ENCODE peak calls at places on chromosomes 11 and 22, in seven cellular contexts. One of them, this sample, is unnamed.

GRCh38 chr11:102115557-102115956 is 5.3 kb downstream of the YAP1 start:
- DNase-seq in dorsolateral prefrontal cortex: no peak
- DNase-seq in heart right ventricle: no peak
- DNase-seq in kidney: no peak
- DNase-seq in colonic mucosa: peak; percentile 42
- DNase-seq in thyroid gland: no peak
- DNase-seq in left ventricle myocardium inferior: no peak
- DNase-seq in this sample: peak; percentile 82

GRCh38 chr11:67489203-67489859 is 6.5 kb downstream of the AIP start:
- DNase-seq in dorsolateral prefrontal cortex: no peak
- DNase-seq in heart right ventricle: no peak
- DNase-seq in kidney: peak; percentile 76
- DNase-seq in colonic mucosa: peak; percentile 41
- DNase-seq in thyroid gland: no peak
- DNase-seq in left ventricle myocardium inferior: no peak
- DNase-seq in this sample: no peak

GRCh38 chr22:36191106-36191836 is 10.3 kb downstream of the APOL4 start:
- DNase-seq in dorsolateral prefrontal cortex: peak; percentile 93
- DNase-seq in heart right ventricle: peak; percentile 76
- DNase-seq in kidney: peak; percentile 79
- DNase-seq in colonic mucosa: peak; percentile 54
- DNase-seq in thyroid gland: peak; percentile 33
- DNase-seq in left ventricle myocardium inferior: peak; percentile 84
- DNase-seq in this sample: peak; percentile 15

GRCh38 chr11:46348986-46349401 is 1.7 kb downstream of the DGKZ start:
- DNase-seq in dorsolateral prefrontal cortex: no peak
- DNase-seq in heart right ventricle: no peak
- DNase-seq in kidney: no peak
- DNase-seq in colonic mucosa: no peak
- DNase-seq in thyroid gland: no peak
- DNase-seq in left ventricle myocardium inferior: no peak
- DNase-seq in this sample: no peak

GRCh38 chr11:61542024-61542461 is 33.5 kb downstream of the LRRC10B start:
- DNase-seq in dorsolateral prefrontal cortex: no peak
- DNase-seq in heart right ventricle: no peak
- DNase-seq in kidney: no peak
- DNase-seq in colonic mucosa: no peak
- DNase-seq in thyroid gland: no peak
- DNase-seq in left ventricle myocardium inferior: no peak
- DNase-seq in this sample: no peak

GRCh38 chr11:86397351-86397750 is 22.7 kb downstream of the CCDC81 start:
- DNase-seq in dorsolateral prefrontal cortex: no peak
- DNase-seq in heart right ventricle: no peak
- DNase-seq in kidney: no peak
- DNase-seq in colonic mucosa: no peak
- DNase-seq in thyroid gland: peak; percentile 85
- DNase-seq in left ventricle myocardium inferior: no peak
- DNase-seq in this sample: no peak

GRCh38 chr22:39309881-39310714 is 9.3 kb downstream of the RPL3 start:
- DNase-seq in dorsolateral prefrontal cortex: no peak
- DNase-seq in heart right ventricle: no peak
- DNase-seq in kidney: no peak
- DNase-seq in colonic mucosa: no peak
- DNase-seq in thyroid gland: no peak
- DNase-seq in left ventricle myocardium inferior: no peak
- DNase-seq in this sample: no peak

GRCh38 chr22:45929649-45930048 is 47.3 kb downstream of the WNT7B start:
- DNase-seq in dorsolateral prefrontal cortex: no peak
- DNase-seq in heart right ventricle: no peak
- DNase-seq in kidney: no peak
- DNase-seq in colonic mucosa: no peak
- DNase-seq in thyroid gland: no peak
- DNase-seq in left ventricle myocardium inferior: no peak
- DNase-seq in this sample: no peak

GRCh38 chr11:119375629-119376196 is 5.8 kb downstream of the USP2 start:
- DNase-seq in dorsolateral prefrontal cortex: peak; percentile 88
- DNase-seq in heart right ventricle: peak; percentile 83
- DNase-seq in kidney: peak; percentile 93
- DNase-seq in colonic mucosa: peak; percentile 58
- DNase-seq in thyroid gland: peak; percentile 53
- DNase-seq in left ventricle myocardium inferior: peak; percentile 85
- DNase-seq in this sample: peak; percentile 74

GRCh38 chr11:73322111-73322985 is 14.3 kb downstream of the ARHGEF17 start:
- DNase-seq in dorsolateral prefrontal cortex: no peak
- DNase-seq in heart right ventricle: no peak
- DNase-seq in kidney: no peak
- DNase-seq in colonic mucosa: no peak
- DNase-seq in thyroid gland: no peak
- DNase-seq in left ventricle myocardium inferior: no peak
- DNase-seq in this sample: peak; percentile 71

GRCh38 chr11:58805065-58805464 is 39.4 kb downstream of the GLYATL2 start:
- DNase-seq in dorsolateral prefrontal cortex: no peak
- DNase-seq in heart right ventricle: no peak
- DNase-seq in kidney: no peak
- DNase-seq in colonic mucosa: no peak
- DNase-seq in thyroid gland: no peak
- DNase-seq in left ventricle myocardium inferior: no peak
- DNase-seq in this sample: no peak

GRCh38 chr11:7543302-7543701 is 29.5 kb downstream of the PPFIBP2 start:
- DNase-seq in dorsolateral prefrontal cortex: no peak
- DNase-seq in heart right ventricle: no peak
- DNase-seq in kidney: no peak
- DNase-seq in colonic mucosa: no peak
- DNase-seq in thyroid gland: peak; percentile 36
- DNase-seq in left ventricle myocardium inferior: no peak
- DNase-seq in this sample: no peak

GRCh38 chr22:45578524-45579147 is 76.0 kb downstream of the FBLN1 start:
- DNase-seq in dorsolateral prefrontal cortex: no peak
- DNase-seq in heart right ventricle: no peak
- DNase-seq in kidney: peak; percentile 46
- DNase-seq in colonic mucosa: no peak
- DNase-seq in thyroid gland: no peak
- DNase-seq in left ventricle myocardium inferior: no peak
- DNase-seq in this sample: no peak

GRCh38 chr11:100726709-100727108 is 39.6 kb downstream of the ARHGAP42 start:
- DNase-seq in dorsolateral prefrontal cortex: no peak
- DNase-seq in heart right ventricle: no peak
- DNase-seq in kidney: no peak
- DNase-seq in colonic mucosa: no peak
- DNase-seq in thyroid gland: no peak
- DNase-seq in left ventricle myocardium inferior: no peak
- DNase-seq in this sample: no peak

GRCh38 chr11:34501500-34501899 is 12.1 kb downstream of the ELF5 start:
- DNase-seq in dorsolateral prefrontal cortex: no peak
- DNase-seq in heart right ventricle: no peak
- DNase-seq in kidney: no peak
- DNase-seq in colonic mucosa: no peak
- DNase-seq in thyroid gland: peak; percentile 84
- DNase-seq in left ventricle myocardium inferior: no peak
- DNase-seq in this sample: peak; percentile 96

GRCh38 chr11:44681698-44682097 is 45.1 kb upstream of the TSPAN18 start:
- DNase-seq in dorsolateral prefrontal cortex: no peak
- DNase-seq in heart right ventricle: no peak
- DNase-seq in kidney: no peak
- DNase-seq in colonic mucosa: no peak
- DNase-seq in thyroid gland: no peak
- DNase-seq in left ventricle myocardium inferior: no peak
- DNase-seq in this sample: peak; percentile 3

GRCh38 chr22:39913886-39914285 is 13.0 kb downstream of the GRAP2 start:
- DNase-seq in dorsolateral prefrontal cortex: no peak
- DNase-seq in heart right ventricle: no peak
- DNase-seq in kidney: no peak
- DNase-seq in colonic mucosa: no peak
- DNase-seq in thyroid gland: no peak
- DNase-seq in left ventricle myocardium inferior: no peak
- DNase-seq in this sample: no peak

GRCh38 chr11:61959678-61960077 is 7.8 kb downstream of the FTH1 start:
- DNase-seq in dorsolateral prefrontal cortex: no peak
- DNase-seq in heart right ventricle: no peak
- DNase-seq in kidney: peak; percentile 36
- DNase-seq in colonic mucosa: no peak
- DNase-seq in thyroid gland: no peak
- DNase-seq in left ventricle myocardium inferior: no peak
- DNase-seq in this sample: no peak

GRCh38 chr22:31647516-31647915 is 14.5 kb downstream of the PISD start:
- DNase-seq in dorsolateral prefrontal cortex: no peak
- DNase-seq in heart right ventricle: no peak
- DNase-seq in kidney: no peak
- DNase-seq in colonic mucosa: no peak
- DNase-seq in thyroid gland: no peak
- DNase-seq in left ventricle myocardium inferior: no peak
- DNase-seq in this sample: peak; percentile 76

GRCh38 chr11:76426660-76427059 is 18.2 kb upstream of the EMSY start:
- DNase-seq in dorsolateral prefrontal cortex: no peak
- DNase-seq in heart right ventricle: no peak
- DNase-seq in kidney: no peak
- DNase-seq in colonic mucosa: no peak
- DNase-seq in thyroid gland: no peak
- DNase-seq in left ventricle myocardium inferior: no peak
- DNase-seq in this sample: no peak

GRCh38 chr22:36873614-36874308 is 13.0 kb downstream of the NCF4 start:
- DNase-seq in dorsolateral prefrontal cortex: no peak
- DNase-seq in heart right ventricle: no peak
- DNase-seq in kidney: peak; percentile 82
- DNase-seq in colonic mucosa: no peak
- DNase-seq in thyroid gland: peak; percentile 28
- DNase-seq in left ventricle myocardium inferior: no peak
- DNase-seq in this sample: peak; percentile 20

GRCh38 chr11:44883277-44883676 is 67.4 kb downstream of the TP53I11 start:
- DNase-seq in dorsolateral prefrontal cortex: no peak
- DNase-seq in heart right ventricle: no peak
- DNase-seq in kidney: no peak
- DNase-seq in colonic mucosa: peak; percentile 24
- DNase-seq in thyroid gland: no peak
- DNase-seq in left ventricle myocardium inferior: no peak
- DNase-seq in this sample: no peak

GRCh38 chr11:114348200-114349191 is 51.8 kb downstream of the C11orf71 start:
- DNase-seq in dorsolateral prefrontal cortex: no peak
- DNase-seq in heart right ventricle: no peak
- DNase-seq in kidney: no peak
- DNase-seq in colonic mucosa: peak; percentile 75
- DNase-seq in thyroid gland: peak; percentile 22
- DNase-seq in left ventricle myocardium inferior: no peak
- DNase-seq in this sample: peak; percentile 77

GRCh38 chr11:88363566-88364169 is 26.1 kb upstream of the CTSC start:
- DNase-seq in dorsolateral prefrontal cortex: no peak
- DNase-seq in heart right ventricle: no peak
- DNase-seq in kidney: no peak
- DNase-seq in colonic mucosa: no peak
- DNase-seq in thyroid gland: no peak
- DNase-seq in left ventricle myocardium inferior: no peak
- DNase-seq in this sample: peak; percentile 22

GRCh38 chr11:13962562-13963168 is at the start of gene SPON1:
- DNase-seq in dorsolateral prefrontal cortex: no peak
- DNase-seq in heart right ventricle: peak; percentile 61
- DNase-seq in kidney: peak; percentile 89
- DNase-seq in colonic mucosa: peak; percentile 65
- DNase-seq in thyroid gland: peak; percentile 39
- DNase-seq in left ventricle myocardium inferior: peak; percentile 46
- DNase-seq in this sample: peak; percentile 25

GRCh38 chr11:122095950-122096942 is 19.8 kb downstream of the BLID start:
- DNase-seq in dorsolateral prefrontal cortex: no peak
- DNase-seq in heart right ventricle: no peak
- DNase-seq in kidney: no peak
- DNase-seq in colonic mucosa: no peak
- DNase-seq in thyroid gland: no peak
- DNase-seq in left ventricle myocardium inferior: no peak
- DNase-seq in this sample: peak; percentile 83
- H3K4me3 ChIP-seq in dorsolateral prefrontal cortex: peak overlapping the region; percentile 67
- H3K4me3 ChIP-seq in heart right ventricle: peak overlapping the region; percentile 68
- H3K4me3 ChIP-seq in kidney: no peak overlapping the region
- H3K4me3 ChIP-seq in colonic mucosa: no peak overlapping the region
- H3K4me3 ChIP-seq in thyroid gland: no peak overlapping the region
- H3K4me3 ChIP-seq in left ventricle myocardium inferior: peak overlapping the region; percentile 72
- H3K4me3 ChIP-seq in this sample: peak overlapping the region; percentile 85

DNA sequence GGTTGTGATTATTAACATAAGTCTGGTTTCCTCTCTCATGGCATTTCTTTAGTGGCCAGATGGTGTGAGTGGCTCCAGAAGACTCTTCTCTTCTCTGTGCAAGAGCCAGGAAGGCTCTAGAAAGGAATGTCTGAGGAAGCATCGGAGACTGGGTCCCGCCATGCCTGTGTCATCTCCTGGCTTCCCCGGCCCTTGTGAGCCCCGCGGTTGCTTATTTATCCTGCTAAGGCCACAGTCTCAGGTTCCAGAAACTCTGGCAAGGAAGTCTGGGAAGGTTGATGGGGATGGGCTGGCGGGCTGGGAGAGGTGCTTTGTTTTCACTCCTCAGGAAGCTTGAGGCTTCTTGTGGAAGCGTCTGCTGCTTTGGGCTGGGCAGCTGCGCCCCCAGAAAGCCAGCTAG is 18.9 kb downstream of the BCR start:
- DNase-seq in dorsolateral prefrontal cortex: no peak
- DNase-seq in heart right ventricle: no peak
- DNase-seq in kidney: peak; percentile 26
- DNase-seq in colonic mucosa: no peak
- DNase-seq in thyroid gland: no peak
- DNase-seq in left ventricle myocardium inferior: no peak
- DNase-seq in this sample: peak; percentile 37
- TF ChIP-seq CTCF in dorsolateral prefrontal cortex: no peak
- TF ChIP-seq CTCF in heart right ventricle: no peak
- TF ChIP-seq CTCF in kidney: no peak
- TF ChIP-seq CTCF in colonic mucosa: no peak
- TF ChIP-seq CTCF in thyroid gland: no peak
- TF ChIP-seq CTCF in left ventricle myocardium inferior: no peak
- TF ChIP-seq CTCF in this sample: no peak

GRCh38 chr11:95789506-95790122 is at the start of gene FAM76B:
- DNase-seq in dorsolateral prefrontal cortex: peak; percentile 98
- DNase-seq in heart right ventricle: peak; percentile 95
- DNase-seq in kidney: peak; percentile 99
- DNase-seq in colonic mucosa: peak; percentile 97
- DNase-seq in thyroid gland: peak; percentile 98
- DNase-seq in left ventricle myocardium inferior: peak; percentile 96
- DNase-seq in this sample: peak; percentile 100
- H3K4me3 ChIP-seq in dorsolateral prefrontal cortex: peak within 1 kb of the TSS; percentile 96
- H3K4me3 ChIP-seq in heart right ventricle: peak within 1 kb of the TSS; percentile 93
- H3K4me3 ChIP-seq in kidney: peak within 1 kb of the TSS; percentile 94
- H3K4me3 ChIP-seq in colonic mucosa: peak within 1 kb of the TSS; percentile 91
- H3K4me3 ChIP-seq in thyroid gland: peak within 1 kb of the TSS; percentile 84
- H3K4me3 ChIP-seq in left ventricle myocardium inferior: peak within 1 kb of the TSS; percentile 87
- H3K4me3 ChIP-seq in this sample: peak within 1 kb of the TSS; percentile 95

DNA sequence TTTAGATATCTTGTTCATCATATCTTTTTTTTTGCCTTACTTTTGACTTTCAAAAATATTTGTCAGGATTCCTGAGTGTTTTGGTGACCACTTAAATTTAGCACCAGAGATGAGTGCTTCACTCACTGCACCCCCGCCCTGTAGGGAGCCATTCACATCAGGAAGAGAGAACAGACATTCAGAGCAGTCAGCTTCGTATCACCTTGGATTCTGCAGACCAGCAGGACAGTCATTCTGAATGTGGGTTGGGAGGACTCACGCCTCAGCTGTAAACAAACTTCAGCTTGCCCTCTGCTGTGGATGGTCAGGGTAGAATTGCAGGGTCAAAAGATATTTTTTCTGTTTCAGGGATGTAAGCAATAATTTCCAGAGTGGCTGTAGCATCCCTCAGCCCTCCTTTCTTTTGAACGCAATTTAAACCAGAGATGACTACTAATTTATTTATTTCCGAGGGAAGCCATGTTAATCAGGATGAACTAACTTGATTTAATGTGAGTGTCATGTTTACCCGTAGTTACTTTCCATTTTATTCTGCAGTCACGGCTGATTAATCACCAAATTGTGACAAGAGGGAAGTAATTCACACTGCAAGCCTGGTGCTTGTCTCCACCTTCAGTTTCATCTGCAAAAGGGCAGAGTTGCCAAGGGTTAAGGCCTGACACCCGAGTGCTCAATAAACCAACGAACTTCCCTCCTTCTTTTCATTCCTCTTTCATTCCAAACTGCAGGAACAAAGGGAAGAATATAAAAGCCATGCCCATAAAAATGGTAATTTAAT is 174.2 kb upstream of the DDI1 start:
- DNase-seq in dorsolateral prefrontal cortex: no peak
- DNase-seq in heart right ventricle: no peak
- DNase-seq in kidney: no peak
- DNase-seq in colonic mucosa: no peak
- DNase-seq in thyroid gland: no peak
- DNase-seq in left ventricle myocardium inferior: no peak
- DNase-seq in this sample: no peak
- TF ChIP-seq CTCF in dorsolateral prefrontal cortex: no peak
- TF ChIP-seq CTCF in heart right ventricle: no peak
- TF ChIP-seq CTCF in kidney: no peak
- TF ChIP-seq CTCF in colonic mucosa: no peak
- TF ChIP-seq CTCF in thyroid gland: no peak
- TF ChIP-seq CTCF in left ventricle myocardium inferior: no peak
- TF ChIP-seq CTCF in this sample: no peak

This sample was measured in astrocyte of the spinal cord.